ENCODE peak calls at places on chromosomes 2 and 18, in nine cellular contexts. A is NCI-H510A treated with DMSO at 0.1 percent for 48 hours; J is naive thymus-derived CD8-positive, alpha-beta T cell; U is NCI-H1436; Q is mucosa of descending colon; X is amygdala; F is HT1080; R is effector memory CD8-positive, alpha-beta T cell; Y is iris pigment epithelial cell. K is an unnamed sample.

GRCh38 chr2:111121028-111121872 is 536 bp downstream of the BCL2L11 start:
- DNase-seq in A (peak; percentile 43), J (peak; percentile 53), U (peak; percentile 40), Q (peak; percentile 79), X (no peak), F (peak; percentile 34), R (peak; percentile 39), Y (peak; percentile 48), K (peak; percentile 47)

GRCh38 chr2:55232863-55233657 is 572 bp downstream of the RPS27A start:
- DNase-seq in A (no peak), J (peak; percentile 57), U (no peak), Q (peak; percentile 70), X (no peak), F (peak; percentile 16), R (peak; percentile 72), Y (peak; percentile 51), K (peak; percentile 37)

GRCh38 chr18:44520981-44521672 is 159.6 kb upstream of the SETBP1 start:
- DNase-seq in A (no peak), J (no peak), U (no peak), Q (no peak), X (no peak), F (peak; percentile 37), R (no peak), Y (peak; percentile 4), K (no peak)

GRCh38 chr2:163401481-163401880 is 334.3 kb downstream of the FIGN start:
- DNase-seq in A (no peak), J (no peak), U (no peak), Q (no peak), X (no peak), F (peak; percentile 48), R (no peak), Y (peak; percentile 83), K (no peak)

GRCh38 chr18:79639072-79639829 is 40.4 kb upstream of the CTDP1 start:
- DNase-seq in A (no peak), J (no peak), U (no peak), Q (no peak), X (no peak), F (no peak), R (no peak), Y (no peak), K (no peak)

GRCh38 chr2:10048501-10049171 is 5.3 kb downstream of the KLF11 start:
- DNase-seq in A (peak; percentile 54), J (no peak), U (peak; percentile 43), Q (peak; percentile 37), X (no peak), F (peak; percentile 53), R (peak; percentile 33), Y (peak; percentile 50), K (peak; percentile 59)

GRCh38 chr2:55995206-55995605 is 71.6 kb upstream of the EFEMP1 start:
- DNase-seq in A (no peak), J (no peak), U (no peak), Q (no peak), X (no peak), F (no peak), R (no peak), Y (no peak), K (no peak)

GRCh38 chr2:228180126-228181097 is 1.1 kb downstream of the SPHKAP start:
- DNase-seq in A (no peak), J (no peak), U (peak; percentile 32), Q (no peak), X (no peak), F (no peak), R (no peak), Y (no peak), K (no peak)

GRCh38 chr2:74835831-74836674 is 2.1 kb downstream of the HK2 start:
- DNase-seq in A (peak; percentile 74), J (no peak), U (peak; percentile 53), Q (no peak), X (no peak), F (peak; percentile 49), R (no peak), Y (peak; percentile 40), K (peak; percentile 65)

GRCh38 chr2:160387558-160388262 is 105.9 kb downstream of the RBMS1 start:
- DNase-seq in A (no peak), J (no peak), U (no peak), Q (no peak), X (no peak), F (peak; percentile 93), R (no peak), Y (peak; percentile 97), K (no peak)

GRCh38 chr2:33441235-33441810 is 35.1 kb upstream of the RASGRP3 start:
- DNase-seq in A (no peak), J (no peak), U (no peak), Q (no peak), X (peak; percentile 13), F (peak; percentile 55), R (no peak), Y (peak; percentile 79), K (peak; percentile 60)

K was measured in K562.